ENCODE peak calls at places on chromosomes 16 and 17, in four cellular contexts. L, R, V and Q are unnamed samples.

GRCh38 chr17:14116263-14117024 is 47.1 kb downstream of the COX10 start:
- ATAC-seq in L (no peak), R (no peak), V (no peak), Q (no peak)

GRCh38 chr16:34743115-34743514 is 1283.7 kb downstream of the TP53TG3F start:
- ATAC-seq in L (no peak), R (no peak), V (no peak), Q (no peak)

GRCh38 chr16:83952587-83952939 is 477 bp upstream of the OSGIN1 start:
- ATAC-seq in L (no peak), R (no peak), V (peak; percentile 2), Q (peak; percentile 37)

GRCh38 chr16:66924527-66925321 is 611 bp downstream of the RRAD start:
- ATAC-seq in L (peak; percentile 93), R (peak; percentile 72), V (no peak), Q (peak; percentile 69)

GRCh38 chr16:29662729-29663019 is 373 bp upstream of the SPN start:
- ATAC-seq in L (peak; percentile 20), R (peak; percentile 56), V (no peak), Q (no peak)

GRCh38 chr17:78724544-78724943 is 57.5 kb downstream of the CYTH1 start:
- ATAC-seq in L (no peak), R (no peak), V (no peak), Q (no peak)

GRCh38 chr17:79715318-79716182 is 15.2 kb upstream of the ENPP7 start:
- ATAC-seq in L (peak; percentile 29), R (no peak), V (no peak), Q (no peak)

GRCh38 chr16:89443727-89444084 is 46.7 kb downstream of the ANKRD11 start:
- ATAC-seq in L (no peak), R (no peak), V (peak; percentile 30), Q (no peak)

GRCh38 chr17:81037026-81037782 is 2.3 kb downstream of the BAIAP2 start:
- ATAC-seq in L (no peak), R (no peak), V (peak; percentile 86), Q (peak; percentile 13)

GRCh38 chr17:35291802-35292201 is 48.9 kb downstream of the SLFN5 start:
- ATAC-seq in L (no peak), R (no peak), V (no peak), Q (no peak)

GRCh38 chr17:63398680-63399079 is 47.4 kb downstream of the CYB561 start:
- ATAC-seq in L (no peak), R (no peak), V (no peak), Q (no peak)

GRCh38 chr17:75240394-75241142 is 20.8 kb downstream of the GGA3 start:
- ATAC-seq in L (peak; percentile 91), R (peak; percentile 67), V (no peak), Q (peak; percentile 57)

GRCh38 chr16:84240455-84240854 is 643 bp upstream of the KCNG4 start:
- ATAC-seq in L (no peak), R (no peak), V (no peak), Q (no peak)

GRCh38 chr17:63511331-63511730 is 11.8 kb upstream of the KCNH6 start:
- ATAC-seq in L (no peak), R (no peak), V (no peak), Q (no peak)

GRCh38 chr17:78172284-78173024 is 4.1 kb downstream of the SYNGR2 start:
- ATAC-seq in L (no peak), R (peak; percentile 23), V (no peak), Q (peak; percentile 10)

GRCh38 chr17:7655541-7655840 is 4.8 kb downstream of the ATP1B2 start:
- ATAC-seq in L (no peak), R (peak; percentile 47), V (no peak), Q (no peak)

GRCh38 chr17:63701477-63702222 is 1.7 kb upstream of the LIMD2 start:
- ATAC-seq in L (no peak), R (peak; percentile 39), V (no peak), Q (no peak)

GRCh38 chr17:4184811-4185210 is 41.8 kb downstream of the CYB5D2 start:
- ATAC-seq in L (no peak), R (no peak), V (no peak), Q (no peak)

GRCh38 chr17:39755550-39756375 is 18.0 kb downstream of the GRB7 start:
- ATAC-seq in L (no peak), R (peak; percentile 45), V (no peak), Q (no peak)

GRCh38 chr16:11017499-11017898 is 73.1 kb downstream of the CLEC16A start:
- ATAC-seq in L (no peak), R (no peak), V (no peak), Q (no peak)

GRCh38 chr17:1087381-1088241 is 90.7 kb downstream of the TIMM22 start:
- ATAC-seq in L (peak; percentile 97), R (peak; percentile 48), V (peak; percentile 86), Q (peak; percentile 79)

GRCh38 chr17:35889818-35890773 is 9.9 kb upstream of the CCL5 start:
- ATAC-seq in L (no peak), R (peak; percentile 9), V (peak; percentile 47), Q (no peak)

GRCh38 chr16:51151951-51152663 is 1.0 kb upstream of the SALL1 start:
- ATAC-seq in L (no peak), R (no peak), V (no peak), Q (peak; percentile 39)

GRCh38 chr16:79402356-79402755 is 198.2 kb downstream of the MAF start:
- ATAC-seq in L (peak; percentile 76), R (no peak), V (peak; percentile 36), Q (no peak)

GRCh38 chr16:87006789-87007745 is 310.1 kb downstream of the C16orf95 start:
- ATAC-seq in L (no peak), R (no peak), V (no peak), Q (no peak)

GRCh38 chr17:75684924-75685323 is 17.8 kb downstream of the SAP30BP start:
- ATAC-seq in L (no peak), R (no peak), V (peak; percentile 76), Q (no peak)

GRCh38 chr16:85498607-85499006 is 114.5 kb upstream of the GSE1 start:
- ATAC-seq in L (no peak), R (peak; percentile 91), V (no peak), Q (no peak)

GRCh38 chr17:9284884-9285283 is 263.6 kb downstream of the NTN1 start:
- ATAC-seq in L (no peak), R (no peak), V (no peak), Q (peak; percentile 72)

DNA sequence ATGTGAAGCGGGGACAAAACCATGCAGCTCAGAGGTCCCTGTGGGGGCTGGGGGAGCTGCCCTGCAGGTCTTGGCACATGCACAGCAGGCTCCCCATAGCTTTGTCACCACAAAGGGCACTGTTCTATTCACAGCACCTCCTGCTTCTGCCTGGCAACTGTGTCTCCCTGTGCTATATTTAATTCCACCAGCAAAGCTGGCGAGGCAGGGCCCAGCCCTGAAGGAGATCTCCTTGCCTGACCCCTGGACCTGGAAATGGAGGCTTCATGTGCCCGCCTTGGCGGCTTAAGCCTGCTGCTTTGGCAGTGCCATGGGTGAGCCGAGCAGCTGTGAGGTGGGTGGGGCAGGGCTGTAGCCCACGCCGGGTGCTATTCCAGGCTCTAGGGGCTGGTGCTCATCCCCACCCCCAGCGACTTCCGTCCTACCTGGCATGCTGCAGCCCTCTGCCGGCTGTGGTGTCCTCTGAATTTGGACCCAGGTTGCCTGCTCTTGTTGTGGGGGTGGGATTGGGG is 6.8 kb downstream of the LDHD start:
- ATAC-seq in L (no peak), R (no peak), V (no peak), Q (no peak)
- TF ChIP-seq EP300 in L (no peak), R (no peak), V (no peak), Q (no peak)

DNA sequence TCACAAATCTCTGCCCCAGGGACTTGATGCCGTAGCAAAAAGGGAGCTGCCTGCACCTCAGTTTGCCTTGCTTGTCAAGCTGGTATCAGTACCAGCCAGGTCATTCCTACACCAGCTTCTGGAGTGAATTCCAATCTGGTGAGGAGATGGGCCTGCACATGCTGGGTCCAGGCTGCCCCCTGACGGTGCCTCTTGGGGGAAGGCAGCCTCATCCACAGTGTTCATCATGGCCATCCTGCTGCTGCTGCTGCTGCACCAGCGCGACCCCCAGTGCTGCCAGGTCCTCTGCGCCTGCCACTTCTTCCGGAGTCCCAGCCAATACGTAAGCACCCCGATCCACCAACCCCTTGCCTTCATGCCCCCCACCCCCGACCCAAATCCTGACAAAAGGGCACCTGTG is 8.3 kb downstream of the MRPL27 start:
- ATAC-seq in L (no peak), R (no peak), V (no peak), Q (no peak)
- TF ChIP-seq CTCF in L (no peak), R (no peak), V (no peak), Q (no peak)

DNA sequence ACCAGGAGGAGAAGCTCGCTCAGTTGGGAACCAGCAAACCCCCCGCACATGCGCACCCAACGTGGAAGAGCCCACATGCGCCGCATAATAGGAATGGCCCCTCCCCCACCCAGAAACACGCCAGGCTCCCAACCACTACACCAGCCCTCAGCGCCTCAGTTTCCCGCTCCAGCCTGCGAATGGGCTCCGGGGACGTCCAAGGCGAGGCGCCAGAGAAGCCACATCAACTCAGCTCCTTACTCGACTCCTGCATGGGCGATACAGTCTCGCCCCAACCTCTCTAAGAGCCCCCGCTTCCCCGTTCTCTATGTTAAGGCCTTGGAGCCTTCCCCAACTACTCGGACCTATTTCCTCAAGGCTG is 503 bp downstream of the SRSF1 start:
- ATAC-seq in L (peak; percentile 79), R (peak; percentile 60), V (peak; percentile 87), Q (peak; percentile 49)
- TF ChIP-seq EP300 in L (no peak), R (no peak), V (no peak), Q (no peak)

GRCh38 chr16:63684702-63685101 is 1437.2 kb downstream of the CDH11 start:
- ATAC-seq in L (no peak), R (peak; percentile 24), V (no peak), Q (no peak)
- TF ChIP-seq CTCF in L (no peak), R (no peak), V (no peak), Q (no peak)